ENCODE peak calls at places on chromosome 15, in four cellular contexts. O, C, Q and G are unnamed samples.

GRCh38 chr15:61390138-61390537 is 161.0 kb upstream of the RORA start:
- DNase-seq in Q (no peak), O (no peak), C (no peak), G (no peak)

GRCh38 chr15:84681822-84682221 is 23.8 kb upstream of the NMB start:
- DNase-seq in C (no peak), Q (peak), O (no peak), G (no peak)

GRCh38 chr15:34721802-34722795 is 32.7 kb downstream of the GJD2 start:
- DNase-seq in Q (peak), O (peak), C (peak), G (peak)

GRCh38 chr15:70703483-70703882 is 59.9 kb downstream of the UACA start:
- DNase-seq in Q (no peak), O (no peak), C (peak), G (no peak)

GRCh38 chr15:84600331-84600686 is 500 bp upstream of the ZSCAN2 start:
- DNase-seq in O (no peak), Q (peak), C (peak), G (peak)

GRCh38 chr15:74050127-74050526 is 32.2 kb downstream of the GOLGA6A start:
- DNase-seq in Q (no peak), C (no peak), O (no peak), G (no peak)

GRCh38 chr15:66388057-66388363 is 1.3 kb downstream of the MAP2K1 start:
- DNase-seq in C (no peak), O (no peak), Q (no peak), G (no peak)

GRCh38 chr15:41806291-41807181 is 21.4 kb upstream of the JMJD7 start:
- DNase-seq in Q (no peak), C (no peak), O (no peak), G (peak)

GRCh38 chr15:39976291-39977274 is 42.7 kb downstream of the EIF2AK4 start:
- DNase-seq in O (peak), Q (peak), C (peak), G (peak)

GRCh38 chr15:88215249-88215648 is 41.3 kb downstream of the NTRK3 start:
- DNase-seq in Q (no peak), C (no peak), O (no peak), G (no peak)

GRCh38 chr15:80162059-80162554 is 9.3 kb downstream of the FAH start:
- DNase-seq in Q (peak), C (no peak), O (no peak), G (no peak)
- H3K56ac ChIP-seq in Q (no peak), C (no peak), O (no peak), G (no peak)

DNA sequence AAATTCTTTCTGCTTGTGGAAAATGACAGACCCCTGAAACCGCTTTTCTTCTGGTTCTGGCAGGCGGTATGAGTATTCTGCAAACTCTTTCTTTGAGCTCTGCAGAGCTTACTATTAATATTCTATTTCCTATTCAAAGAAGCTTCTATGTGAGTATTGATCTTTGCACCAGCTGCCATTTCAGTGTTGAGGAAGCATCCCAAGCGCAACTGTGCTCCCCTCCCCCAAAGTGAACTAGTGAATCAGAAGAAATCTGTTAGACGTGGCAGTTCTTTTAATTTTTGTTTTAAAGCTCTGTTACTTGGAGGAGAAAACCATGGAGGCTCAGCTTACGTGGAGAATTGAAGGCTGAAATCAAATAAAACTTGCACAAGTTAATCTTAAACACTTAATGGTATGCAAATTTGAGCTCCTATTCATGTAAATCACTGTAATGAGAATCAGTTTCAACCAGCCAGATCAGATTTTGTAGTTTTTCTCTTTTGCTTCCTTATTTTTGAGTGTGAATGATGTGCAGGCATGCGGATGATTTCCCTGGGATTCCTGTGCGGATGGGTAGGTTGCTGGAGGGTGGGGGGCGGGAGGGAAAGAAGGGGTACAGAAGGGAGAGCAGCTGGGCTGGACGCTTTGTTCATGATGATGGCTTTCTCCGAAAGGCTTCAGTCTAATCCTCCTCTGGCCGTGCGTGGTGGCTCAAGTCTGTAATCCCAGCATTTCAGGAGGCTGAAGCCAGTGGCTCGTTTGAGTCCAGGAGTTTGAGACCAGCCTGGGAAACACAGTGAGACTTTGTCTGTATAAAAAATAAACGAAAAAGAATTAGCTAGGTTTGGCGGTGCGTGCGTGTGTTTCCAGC is 16.1 kb upstream of the AGBL1 start:
- DNase-seq in C (no peak), O (no peak), Q (no peak), G (no peak)
- H2BK15ac ChIP-seq in C (no peak), O (no peak), Q (no peak), G (no peak)

GRCh38 chr15:75121547-75121946 is 80.1 kb upstream of the C15orf39 start:
- DNase-seq in O (no peak), Q (no peak), C (no peak), G (no peak)
- H3K56ac ChIP-seq in O (no peak), Q (no peak), C (no peak), G (no peak)

GRCh38 chr15:101088788-101089578 is 162.9 kb downstream of the CHSY1 start:
- DNase-seq in O (peak), Q (no peak), C (peak), G (peak)
- H2BK15ac ChIP-seq in O (peak), Q (no peak), C (no peak), G (no peak)